ENCODE peak calls at places on chromosome 3, in four cellular contexts. H is psoas muscle, O is Karpas-422, R is A549. G is an unnamed sample. For H3K4me1 and H3K9me3, the result is how much of the 10 kb centered on the place peaks cover.

GRCh38 chr3:124907957-124908356 is 20.8 kb upstream of the ITGB5 start:
- DNase-seq in O (no peak), R (no peak), H (no peak), G (no peak)

GRCh38 chr3:164806188-164806587 is 272.1 kb downstream of the SI start:
- DNase-seq in O (no peak), H (no peak), R (no peak), G (no peak)

GRCh38 chr3:122074621-122075265 is 19.6 kb downstream of the CD86 start:
- DNase-seq in O (no peak), R (no peak), H (peak), G (no peak)

GRCh38 chr3:171262431-171262830 is 197.8 kb downstream of the TNIK start:
- DNase-seq in R (no peak), O (no peak), H (no peak), G (no peak)

GRCh38 chr3:72282918-72283317 is 498.0 kb upstream of the PROK2 start:
- DNase-seq in R (no peak), O (peak), H (no peak), G (no peak)

GRCh38 chr3:30578479-30578878 is 27.9 kb upstream of the TGFBR2 start:
- DNase-seq in H (peak), O (no peak), R (no peak), G (no peak)

GRCh38 chr3:129248286-129248979 is 973 bp upstream of the COPG1 start:
- DNase-seq in O (no peak), R (no peak), H (no peak), G (no peak)

GRCh38 chr3:148735597-148735996 is 37.9 kb downstream of the AGTR1 start:
- DNase-seq in R (no peak), O (no peak), H (no peak), G (peak)

GRCh38 chr3:180802837-180803236 is 109.6 kb upstream of the FXR1 start:
- DNase-seq in R (no peak), H (no peak), O (peak), G (no peak)

GRCh38 chr3:8840556-8840955 is 71.1 kb upstream of the OXTR start:
- DNase-seq in H (no peak), O (no peak), R (no peak), G (no peak)

GRCh38 chr3:141348848-141349247 is 19.5 kb upstream of the ZBTB38 start:
- DNase-seq in H (no peak), R (no peak), O (no peak), G (no peak)

GRCh38 chr3:49133226-49133951 is 539 bp upstream of the LAMB2 start:
- DNase-seq in H (peak), R (peak), O (no peak), G (peak)

GRCh38 chr3:20125289-20125688 is 60.7 kb downstream of the SGO1 start:
- DNase-seq in H (no peak), R (no peak), O (peak), G (no peak)

GRCh38 chr3:69879051-69879450 is 120.5 kb upstream of the SAMMSON start:
- DNase-seq in H (no peak), R (no peak), O (no peak), G (no peak)

GRCh38 chr3:58874795-58875194 is 175.0 kb downstream of the CFAP20DC start:
- DNase-seq in H (no peak), R (no peak), O (no peak), G (no peak)

GRCh38 chr3:133058831-133059230 is 20.6 kb downstream of the TMEM108 start:
- DNase-seq in R (no peak), H (no peak), O (no peak), G (no peak)

GRCh38 chr3:44342191-44342790 is 3.7 kb downstream of the TCAIM start:
- DNase-seq in H (no peak), O (no peak), R (no peak), G (no peak)

GRCh38 chr3:16048435-16049318 is 125.8 kb upstream of the GALNT15 start:
- DNase-seq in O (peak), H (no peak), R (peak), G (peak)

GRCh38 chr3:74631771-74632170 is 17.3 kb upstream of the CNTN3 start:
- DNase-seq in H (no peak), R (no peak), O (no peak), G (no peak)

GRCh38 chr3:117252208-117252607 is 542.6 kb downstream of the TUSC7 start:
- DNase-seq in O (no peak), H (no peak), R (peak), G (no peak)

GRCh38 chr3:157135671-157136396 is 24.1 kb downstream of the CCNL1 start:
- DNase-seq in O (no peak), H (no peak), R (peak), G (no peak)

GRCh38 chr3:192564611-192565010 is 162.7 kb downstream of the FGF12 start:
- DNase-seq in O (no peak), H (no peak), R (no peak), G (no peak)

GRCh38 chr3:141816958-141817357 is 53.8 kb downstream of the GRK7 start:
- DNase-seq in O (peak), H (no peak), R (no peak), G (no peak)

GRCh38 chr3:147370316-147370715 is 36.0 kb downstream of the ZIC4 start:
- DNase-seq in R (no peak), O (no peak), H (no peak), G (no peak)

GRCh38 chr3:11610700-11611099 is 33.0 kb downstream of the VGLL4 start:
- DNase-seq in H (no peak), R (no peak), O (no peak), G (no peak)

GRCh38 chr3:172405914-172406313 is 42.3 kb downstream of the GHSR start:
- DNase-seq in R (no peak), H (no peak), O (no peak), G (no peak)
- H3K4me1 ChIP-seq in R (under half), H (under half), O (under half), G (under half)

GRCh38 chr3:56983427-56983826 is 77.0 kb upstream of the SPATA12 start:
- DNase-seq in R (no peak), H (no peak), O (no peak), G (no peak)
- H3K4me3 ChIP-seq in R (no peak), H (no peak), O (no peak), G (no peak)

DNA sequence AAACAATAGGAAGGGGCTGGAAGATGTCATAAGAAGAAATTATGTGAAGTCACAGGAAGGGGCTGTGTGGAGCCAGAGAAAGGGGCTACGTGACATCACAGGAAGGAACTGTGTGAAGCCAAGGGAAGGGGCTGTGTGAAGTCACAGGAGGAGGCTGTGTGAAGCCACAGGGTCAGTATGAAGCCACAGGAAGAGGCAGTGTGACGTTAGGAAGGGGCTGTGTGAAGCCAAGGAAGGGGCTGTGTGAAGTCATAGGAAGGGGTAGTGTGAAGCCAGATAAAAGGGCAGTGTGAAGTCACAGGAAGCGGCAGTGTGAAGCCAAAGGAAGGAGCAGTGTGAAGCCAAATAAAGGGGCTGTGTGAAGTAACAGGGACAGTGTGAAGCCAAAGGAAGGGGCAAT is 32.5 kb downstream of the GASK1A start:
- DNase-seq in O (no peak), R (no peak), H (no peak), G (no peak)
- H3K9me3 ChIP-seq in O (under half), R (under half), H (under half), G (under half)

GRCh38 chr3:188295876-188296275 is 141.9 kb downstream of the LPP start:
- DNase-seq in R (no peak), H (no peak), O (no peak), G (no peak)

GRCh38 chr3:188298585-188298984 is 144.6 kb downstream of the LPP start:
- DNase-seq in R (no peak), O (no peak), H (no peak), G (peak)

GRCh38 chr3:188299068-188299467 is 145.1 kb downstream of the LPP start:
- DNase-seq in R (no peak), H (no peak), O (no peak), G (no peak)

GRCh38 chr3:188294823-188295487 is 141.0 kb downstream of the LPP start:
- DNase-seq in H (no peak), O (no peak), R (peak), G (peak)

DNA sequence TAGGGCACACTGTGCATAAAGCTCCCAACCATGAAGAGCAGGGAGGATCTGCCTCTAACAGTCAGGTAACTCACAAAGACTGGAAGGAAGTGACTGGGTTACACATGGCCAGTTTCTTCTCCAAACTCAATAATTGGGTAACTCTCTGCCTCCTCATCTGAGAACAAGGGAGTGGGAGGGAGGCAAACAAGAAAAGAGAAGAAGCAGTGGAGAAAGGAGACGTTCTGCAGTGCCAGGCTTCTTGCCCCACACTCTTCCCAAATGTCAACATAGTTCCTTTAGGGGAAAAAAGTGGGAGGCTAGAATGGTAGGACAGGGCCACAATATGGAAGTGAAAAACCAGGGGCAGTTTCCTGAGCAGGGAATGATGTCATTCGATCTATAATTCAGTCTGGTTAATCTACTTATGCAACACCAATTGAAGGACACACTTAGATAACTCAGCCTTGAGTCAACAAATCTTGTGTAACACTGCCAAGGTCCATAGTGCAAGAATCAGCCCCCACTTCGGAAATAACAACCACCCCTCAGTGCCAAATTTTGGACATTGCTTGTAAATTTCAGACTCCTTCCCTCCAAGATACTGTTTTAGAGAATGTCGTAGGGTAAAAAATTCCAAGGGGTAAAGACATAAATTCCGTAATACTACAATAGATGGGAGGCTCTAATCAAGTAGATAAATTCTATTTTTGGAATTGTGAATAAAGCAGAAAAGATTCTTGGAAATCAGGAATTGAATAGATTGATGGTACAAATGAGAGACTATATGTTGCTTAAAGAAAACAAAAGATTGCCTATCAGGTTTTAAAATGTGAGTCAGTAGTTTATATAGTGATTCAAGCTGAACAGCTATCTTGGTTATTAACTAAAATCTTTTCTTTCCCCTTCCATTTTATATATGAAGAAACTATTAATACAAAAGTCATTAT is 143.1 kb downstream of the LPP start:
- DNase-seq in O (no peak), H (no peak), R (no peak), G (no peak)
- H3K4me1 ChIP-seq in O (under half), H (under half), R (half or more), G (under half)